ENCODE peak calls at places on chromosomes 4 and X, in seven cellular contexts. J is activated CD8-positive, alpha-beta T cell treated with anti-CD3 and anti-CD28 coated beads for 36 hours; P is A549; L is HCT116; Y is omental fat pad; I is T-helper 17 cell; E is lower lobe of right lung. K is an unnamed sample.

GRCh38 chr4:82223715-82224114 is 150.1 kb downstream of the HNRNPD start:
- ATAC-seq in J (peak; percentile 64), P (no peak), L (no peak), Y (no peak), I (peak; percentile 78), E (peak; percentile 84), K (no peak)

GRCh38 chr4:87366763-87367162 is 24.2 kb downstream of the HSD17B11 start:
- ATAC-seq in J (no peak), P (no peak), L (no peak), Y (no peak), I (no peak), E (no peak), K (no peak)

GRCh38 chr4:86857341-86858052 is 8.3 kb upstream of the SLC10A6 start:
- ATAC-seq in J (no peak), P (no peak), L (no peak), Y (no peak), I (no peak), E (no peak), K (no peak)

GRCh38 chrX:153739754-153740486 is 15.3 kb downstream of the ABCD1 start:
- ATAC-seq in J (peak; percentile 74), P (no peak), L (no peak), Y (no peak), I (peak; percentile 75), E (no peak), K (no peak)

GRCh38 chrX:9352243-9352642 is 112.6 kb upstream of the TBL1X start:
- ATAC-seq in J (peak; percentile 19), P (no peak), L (no peak), Y (no peak), I (no peak), E (no peak), K (no peak)

GRCh38 chr4:80173841-80174240 is 23.5 kb upstream of the PRDM8 start:
- ATAC-seq in J (no peak), P (no peak), L (no peak), Y (no peak), I (peak; percentile 10), E (no peak), K (no peak)

GRCh38 chrX:9595131-9595530 is 130.3 kb downstream of the TBL1X start:
- ATAC-seq in J (no peak), P (no peak), L (no peak), Y (no peak), I (no peak), E (no peak), K (no peak)

GRCh38 chr4:158521490-158522111 is at the start of gene RXFP1:
- ATAC-seq in J (no peak), P (no peak), L (no peak), Y (no peak), I (no peak), E (no peak), K (no peak)

GRCh38 chr4:76703676-76704075 is 194.3 kb downstream of the SOWAHB start:
- ATAC-seq in J (no peak), P (peak; percentile 18), L (peak; percentile 57), Y (no peak), I (no peak), E (no peak), K (no peak)

GRCh38 chr4:151458148-151458547 is 49.2 kb downstream of the FHIP1A start:
- ATAC-seq in J (no peak), P (no peak), L (no peak), Y (no peak), I (no peak), E (no peak), K (no peak)

GRCh38 chrX:136203438-136203837 is 47.8 kb downstream of the MAP7D3 start:
- ATAC-seq in J (peak; percentile 86), P (no peak), L (no peak), Y (no peak), I (peak; percentile 18), E (no peak), K (no peak)

GRCh38 chr4:182576609-182577289 is 333.5 kb downstream of the TENM3 start:
- ATAC-seq in J (no peak), P (no peak), L (no peak), Y (peak; percentile 51), I (no peak), E (peak; percentile 27), K (no peak)

GRCh38 chr4:137122876-137123275 is 409.4 kb downstream of the PCDH18 start:
- ATAC-seq in J (no peak), P (no peak), L (no peak), Y (no peak), I (no peak), E (no peak), K (no peak)

GRCh38 chr4:121692261-121692660 is 4.5 kb downstream of the ANXA5 start:
- ATAC-seq in J (no peak), P (no peak), L (no peak), Y (no peak), I (no peak), E (no peak), K (no peak)

GRCh38 chrX:2559124-2559523 is 58.3 kb upstream of the DHRSX start:
- ATAC-seq in J (no peak), P (peak; percentile 63), L (no peak), Y (no peak), I (no peak), E (no peak), K (no peak)

GRCh38 chr4:122046255-122046654 is 94.4 kb upstream of the TRPC3 start:
- ATAC-seq in J (no peak), P (no peak), L (no peak), Y (no peak), I (no peak), E (no peak), K (no peak)

GRCh38 chr4:95095352-95095974 is 337.7 kb downstream of the BMPR1B start:
- ATAC-seq in J (no peak), P (peak; percentile 74), L (peak; percentile 74), Y (no peak), I (no peak), E (no peak), K (no peak)

GRCh38 chrX:41921492-41922124 is 1.7 kb downstream of the CASK start:
- ATAC-seq in J (peak; percentile 18), P (no peak), L (no peak), Y (no peak), I (no peak), E (no peak), K (no peak)

GRCh38 chrX:105821471-105822081 is 763 bp upstream of the NRK start:
- ATAC-seq in J (no peak), P (peak; percentile 42), L (no peak), Y (peak; percentile 30), I (no peak), E (peak; percentile 61), K (peak; percentile 19)

GRCh38 chrX:106783716-106784115 is 18.8 kb upstream of the TBC1D8B start:
- ATAC-seq in J (no peak), P (no peak), L (no peak), Y (no peak), I (no peak), E (no peak), K (no peak)

GRCh38 chr4:143586080-143586479 is 72.6 kb downstream of the SMARCA5 start:
- ATAC-seq in J (no peak), P (no peak), L (no peak), Y (no peak), I (no peak), E (no peak), K (no peak)

GRCh38 chr4:90318208-90318607 is 191.0 kb downstream of the CCSER1 start:
- ATAC-seq in J (no peak), P (peak; percentile 34), L (peak; percentile 65), Y (peak; percentile 77), I (no peak), E (no peak), K (no peak)

GRCh38 chr4:74033721-74034120 is 4.8 kb downstream of the CXCL3 start:
- ATAC-seq in J (no peak), P (no peak), L (no peak), Y (no peak), I (no peak), E (no peak), K (no peak)

GRCh38 chr4:86448891-86449290 is 89.0 kb upstream of the MAPK10 start:
- ATAC-seq in J (no peak), P (no peak), L (no peak), Y (no peak), I (no peak), E (no peak), K (no peak)

GRCh38 chr4:89358935-89359364 is 51.4 kb upstream of the GPRIN3 start:
- ATAC-seq in J (no peak), P (no peak), L (no peak), Y (no peak), I (no peak), E (no peak), K (no peak)

GRCh38 chrX:153926863-153927685 is 1.0 kb upstream of the ARHGAP4 start:
- ATAC-seq in J (peak; percentile 47), P (no peak), L (peak; percentile 8), Y (no peak), I (peak; percentile 60), E (peak; percentile 54), K (no peak)

GRCh38 chr4:127162741-127163140 is 470.0 kb upstream of the INTU start:
- ATAC-seq in J (no peak), P (no peak), L (no peak), Y (no peak), I (no peak), E (peak; percentile 43), K (no peak)

GRCh38 chr4:77922158-77923094 is 59.8 kb downstream of the MRPL1 start:
- ATAC-seq in J (no peak), P (peak; percentile 71), L (peak; percentile 59), Y (no peak), I (no peak), E (no peak), K (no peak)

GRCh38 chr4:99390060-99390459 is 37.5 kb upstream of the ADH1C start:
- ATAC-seq in J (no peak), P (no peak), L (no peak), Y (no peak), I (no peak), E (no peak), K (peak; percentile 82)

GRCh38 chr4:118857760-118858159 is 21.8 kb upstream of the SEC24D start:
- ATAC-seq in J (no peak), P (no peak), L (no peak), Y (no peak), I (no peak), E (no peak), K (no peak)

GRCh38 chr4:146146918-146147317 is 28.6 kb upstream of the LSM6 start:
- ATAC-seq in J (no peak), P (no peak), L (no peak), Y (no peak), I (no peak), E (no peak), K (no peak)

GRCh38 chr4:15855804-15856475 is 77.8 kb downstream of the CD38 start:
- ATAC-seq in J (no peak), P (no peak), L (no peak), Y (no peak), I (no peak), E (no peak), K (peak; percentile 55)

GRCh38 chr4:170675568-170676262 is 586.0 kb upstream of the AADAT start:
- ATAC-seq in J (no peak), P (no peak), L (no peak), Y (no peak), I (no peak), E (no peak), K (no peak)

GRCh38 chr4:142473960-142474338 is 372.2 kb downstream of the INPP4B start:
- ATAC-seq in J (no peak), P (peak; percentile 52), L (peak; percentile 64), Y (no peak), I (no peak), E (peak; percentile 9), K (peak; percentile 34)

GRCh38 chrX:67207912-67208311 is 335.9 kb upstream of the AR start:
- ATAC-seq in J (no peak), P (no peak), L (no peak), Y (no peak), I (no peak), E (no peak), K (no peak)

GRCh38 chrX:3516051-3516541 is 169.6 kb upstream of the MXRA5 start:
- ATAC-seq in J (no peak), P (no peak), L (no peak), Y (no peak), I (no peak), E (no peak), K (no peak)